ENCODE peak calls at places on chromosomes 11 and 22, in ten cellular contexts. U is body of pancreas, F is dorsolateral prefrontal cortex, X is nephron progenitor cell, G is right lobe of liver, R is fibroblast of the aortic adventitia, Q is heart left ventricle, Y is astrocyte of the cerebellum, Z is mucosa of descending colon, B is fibroblast of villous mesenchyme. S is an unnamed sample.

GRCh38 chr11:129184581-129184980 is 7.5 kb downstream of the ARHGAP32 start:
- DNase-seq in U (no peak), F (no peak), X (no peak), G (no peak), R (no peak), Q (no peak), Y (no peak), Z (no peak), B (no peak), S (no peak)

GRCh38 chr22:36155702-36156101 is 4.9 kb downstream of the APOL3 start:
- DNase-seq in U (peak), F (no peak), X (no peak), G (peak), R (peak), Q (peak), Y (no peak), Z (peak), B (peak), S (peak)

GRCh38 chr11:82080160-82080559 is 653.5 kb downstream of the FAM181B start:
- DNase-seq in U (no peak), F (no peak), X (no peak), G (no peak), R (peak), Q (no peak), Y (peak), Z (no peak), B (peak), S (no peak)

GRCh38 chr22:42844756-42845155 is 12.3 kb downstream of the ARFGAP3 start:
- DNase-seq in U (no peak), F (no peak), X (no peak), G (no peak), R (peak), Q (no peak), Y (no peak), Z (no peak), B (peak), S (no peak)

GRCh38 chr11:121473064-121473777 is 20.5 kb upstream of the SORL1-AS1 start:
- DNase-seq in U (peak), F (peak), X (no peak), G (no peak), R (peak), Q (no peak), Y (no peak), Z (no peak), B (no peak), S (no peak)

GRCh38 chr11:3380706-3381570 is 2.0 kb upstream of the ZNF195 start:
- DNase-seq in U (peak), F (no peak), X (peak), G (no peak), R (peak), Q (no peak), Y (no peak), Z (peak), B (no peak), S (no peak)

GRCh38 chr22:42680648-42681047 is 31.5 kb upstream of the CYB5R3 start:
- DNase-seq in U (peak), F (no peak), X (no peak), G (no peak), R (peak), Q (no peak), Y (peak), Z (peak), B (peak), S (no peak)

GRCh38 chr11:112210890-112211289 is 15.3 kb upstream of the PTS start:
- DNase-seq in U (no peak), F (no peak), X (no peak), G (no peak), R (no peak), Q (no peak), Y (no peak), Z (no peak), B (no peak), S (no peak)

GRCh38 chr11:19907839-19908238 is 195.2 kb downstream of the NAV2 start:
- DNase-seq in U (peak), F (no peak), X (no peak), G (no peak), R (no peak), Q (no peak), Y (no peak), Z (no peak), B (no peak), S (no peak)

GRCh38 chr22:41429232-41429945 is 17.2 kb downstream of the TOB2 start:
- DNase-seq in U (no peak), F (no peak), X (no peak), G (no peak), R (no peak), Q (no peak), Y (no peak), Z (no peak), B (no peak), S (no peak)

GRCh38 chr11:100849914-100850235 is 162.8 kb downstream of the ARHGAP42 start:
- DNase-seq in U (no peak), F (no peak), X (no peak), G (no peak), R (peak), Q (no peak), Y (no peak), Z (no peak), B (no peak), S (no peak)

GRCh38 chr11:117818036-117818858 is 6.3 kb downstream of the FXYD2 start:
- DNase-seq in U (no peak), F (no peak), X (no peak), G (peak), R (no peak), Q (peak), Y (no peak), Z (no peak), B (peak), S (no peak)

GRCh38 chr11:128886401-128887119 is 4.6 kb upstream of the KCNJ5 start:
- DNase-seq in U (peak), F (no peak), X (peak), G (no peak), R (no peak), Q (no peak), Y (no peak), Z (peak), B (peak), S (peak)

GRCh38 chr11:118917488-118918127 is 8.1 kb downstream of the BCL9L start:
- DNase-seq in U (peak), F (no peak), X (no peak), G (peak), R (peak), Q (peak), Y (no peak), Z (peak), B (peak), S (peak)

GRCh38 chr11:35722641-35723040 is 60.1 kb downstream of the TRIM44 start:
- DNase-seq in U (no peak), F (no peak), X (no peak), G (no peak), R (no peak), Q (no peak), Y (no peak), Z (no peak), B (no peak), S (no peak)

GRCh38 chr11:1854949-1855885 is 2.3 kb downstream of the LSP1 start:
- DNase-seq in U (no peak), F (no peak), X (no peak), G (no peak), R (no peak), Q (no peak), Y (no peak), Z (no peak), B (no peak), S (no peak)

GRCh38 chr11:2314525-2315394 is 12.9 kb downstream of the TSPAN32 start:
- DNase-seq in U (peak), F (peak), X (no peak), G (peak), R (peak), Q (peak), Y (peak), Z (peak), B (peak), S (peak)

GRCh38 chr11:57539342-57539741 is 1.9 kb downstream of the SMTNL1 start:
- DNase-seq in U (no peak), F (no peak), X (no peak), G (no peak), R (no peak), Q (no peak), Y (no peak), Z (no peak), B (no peak), S (no peak)

GRCh38 chr11:125593113-125593761 is 585 bp downstream of the STT3A start:
- DNase-seq in U (peak), F (no peak), X (no peak), G (no peak), R (peak), Q (no peak), Y (no peak), Z (peak), B (peak), S (peak)

GRCh38 chr11:72738199-72739141 is 13.7 kb downstream of the ARAP1 start:
- DNase-seq in U (peak), F (no peak), X (no peak), G (peak), R (peak), Q (peak), Y (no peak), Z (no peak), B (peak), S (no peak)

GRCh38 chr11:95569207-95569606 is 220.4 kb downstream of the FAM76B start:
- DNase-seq in U (no peak), F (no peak), X (no peak), G (no peak), R (no peak), Q (no peak), Y (no peak), Z (no peak), B (no peak), S (no peak)

GRCh38 chr11:95684170-95684569 is 105.4 kb downstream of the FAM76B start:
- DNase-seq in U (no peak), F (no peak), X (no peak), G (no peak), R (no peak), Q (no peak), Y (no peak), Z (no peak), B (no peak), S (no peak)

DNA sequence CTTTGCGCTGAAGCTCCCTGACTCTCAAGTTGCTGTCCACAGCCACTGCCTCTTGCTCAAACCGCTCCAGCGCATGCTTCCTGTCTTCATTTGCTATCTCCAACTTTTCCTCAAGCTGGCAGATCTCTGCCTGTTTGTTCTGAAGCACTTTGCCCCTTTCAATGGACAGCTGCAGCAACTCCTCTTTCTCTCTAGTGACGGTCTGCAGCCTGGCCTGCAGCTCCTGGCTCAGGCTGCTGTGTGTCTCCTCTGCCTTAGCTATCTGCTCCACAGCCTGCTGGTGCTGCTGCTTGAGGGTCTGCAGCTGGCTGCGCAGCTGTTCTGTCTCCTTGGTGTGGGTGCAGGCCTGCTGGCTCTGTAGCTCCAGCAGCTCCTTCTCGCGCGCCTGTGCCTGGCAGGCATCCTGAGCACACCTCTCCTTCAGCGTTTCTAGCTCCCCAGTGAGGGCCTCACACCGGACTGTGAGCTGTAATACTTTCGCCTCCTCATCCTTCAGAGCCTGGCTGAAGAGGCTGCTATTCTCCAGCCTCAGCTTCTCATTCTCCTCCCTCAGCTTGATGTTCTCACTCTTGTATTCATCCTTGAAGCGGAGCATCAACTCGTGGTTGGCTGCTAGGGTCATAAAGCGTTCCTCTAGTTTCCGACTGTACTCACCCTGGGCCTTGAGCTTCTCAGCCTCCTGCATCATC is 720 bp downstream of the CCDC89 start:
- DNase-seq in U (no peak), F (no peak), X (no peak), G (no peak), R (peak), Q (peak), Y (no peak), Z (no peak), B (peak), S (no peak)
- TF ChIP-seq CTCF in U (no peak), F (no peak), X (no peak), G (no peak), R (no peak), Q (no peak), Y (no peak), Z (no peak), B (no peak), S (no peak)

GRCh38 chr11:93648168-93648567 is 13.3 kb upstream of the CEP295 start:
- DNase-seq in U (no peak), F (no peak), X (no peak), G (no peak), R (peak), Q (no peak), Y (no peak), Z (no peak), B (peak), S (no peak)
- TF ChIP-seq CTCF in U (no peak), F (no peak), X (peak), G (no peak), R (peak), Q (no peak), Y (peak), Z (no peak), B (peak), S (no peak)

GRCh38 chr11:115958089-115959000 is 454.1 kb upstream of the CADM1 start:
- DNase-seq in U (no peak), F (no peak), X (no peak), G (no peak), R (no peak), Q (no peak), Y (no peak), Z (no peak), B (no peak), S (no peak)
- TF ChIP-seq CTCF in U (no peak), F (no peak), X (no peak), G (no peak), R (no peak), Q (no peak), Y (no peak), Z (no peak), B (no peak), S (no peak)

DNA sequence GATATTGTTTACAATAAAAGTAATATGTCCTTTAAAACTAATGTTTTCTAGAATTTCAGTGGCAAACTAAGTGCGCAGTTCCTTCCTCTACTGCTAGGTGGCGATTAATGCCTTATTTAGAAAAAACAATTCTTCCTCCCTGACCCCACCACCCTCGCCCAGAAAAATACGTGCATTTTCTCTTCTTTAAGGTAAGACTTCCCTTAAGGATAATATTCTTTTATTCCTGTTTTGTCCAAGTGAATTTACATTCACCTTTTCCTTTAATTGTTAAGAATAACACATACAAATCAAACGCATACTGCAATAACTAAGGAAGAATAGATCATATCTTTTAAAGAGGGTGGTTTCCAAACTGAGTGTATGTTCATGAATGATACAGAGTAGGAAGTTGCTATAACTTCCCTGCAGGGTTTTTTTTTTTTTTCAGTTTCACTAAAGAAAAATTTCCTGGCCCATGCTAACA is 17.0 kb upstream of the PSMA1 start:
- DNase-seq in U (peak), F (no peak), X (peak), G (no peak), R (peak), Q (no peak), Y (no peak), Z (peak), B (peak), S (peak)
- TF ChIP-seq CTCF in U (peak), F (peak), X (peak), G (peak), R (peak), Q (peak), Y (peak), Z (peak), B (peak), S (peak)

GRCh38 chr11:79393362-79394043 is 47.3 kb downstream of the TENM4 start:
- DNase-seq in U (peak), F (no peak), X (peak), G (no peak), R (no peak), Q (no peak), Y (no peak), Z (no peak), B (peak), S (no peak)
- TF ChIP-seq CTCF in U (no peak), F (no peak), X (no peak), G (no peak), R (no peak), Q (no peak), Y (no peak), Z (no peak), B (no peak), S (no peak)

GRCh38 chr22:34975721-34976120 is 90.2 kb upstream of the ISX start:
- DNase-seq in U (no peak), F (no peak), X (no peak), G (no peak), R (no peak), Q (no peak), Y (no peak), Z (peak), B (no peak), S (no peak)
- TF ChIP-seq CTCF in U (no peak), F (no peak), X (no peak), G (no peak), R (no peak), Q (no peak), Y (no peak), Z (no peak), B (no peak), S (no peak)

DNA sequence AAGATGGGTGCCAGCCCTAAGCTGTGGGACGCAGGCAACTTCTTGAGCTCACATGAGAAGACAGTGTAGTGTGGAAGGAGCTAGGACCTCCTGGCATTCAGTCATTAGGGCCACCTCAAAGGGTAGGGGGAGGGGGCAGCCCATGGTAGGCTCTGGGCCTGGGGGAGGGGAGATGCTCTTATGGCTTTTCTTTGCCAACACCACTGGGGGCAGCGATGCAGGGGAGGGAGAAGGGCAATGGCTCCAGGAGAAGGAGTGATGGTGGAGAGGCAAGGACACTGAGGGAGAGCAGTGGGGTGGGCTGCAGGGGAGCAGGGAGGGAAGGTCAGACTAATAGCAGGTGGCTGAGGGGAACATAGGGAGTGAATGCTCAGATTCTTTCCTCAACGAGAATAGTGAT is 63.3 kb upstream of the SUSD2 start:
- DNase-seq in U (no peak), F (no peak), X (no peak), G (no peak), R (no peak), Q (no peak), Y (no peak), Z (no peak), B (no peak), S (no peak)
- TF ChIP-seq CTCF in U (no peak), F (no peak), X (no peak), G (no peak), R (peak), Q (no peak), Y (no peak), Z (no peak), B (peak), S (no peak)